ENCODE peak calls at places on chromosome 4, in eight cellular contexts. V is HAP-1; E is fibroblast of mammary gland; K is Caki2; O is cardiac fibroblast; D is endothelial cell; F is stimulated activated CD8-positive, alpha-beta memory T cell treated with anti-CD3 and anti-CD28 coated beads, Interleukin-7, amount 100 ng/mL, for 48 hours; X is LoVo. U is an unnamed sample.

GRCh38 chr4:23856630-23857029 is 33.2 kb downstream of the PPARGC1A start:
- DNase-seq in V (no peak), D (no peak), K (no peak), F (no peak), O (no peak), E (no peak), X (no peak), U (no peak)

GRCh38 chr4:128707864-128708263 is 101.6 kb upstream of the JADE1 start:
- DNase-seq in O (no peak), D (no peak), E (peak), V (no peak), F (no peak), K (no peak), X (no peak), U (no peak)

GRCh38 chr4:136562842-136563241 is 969.5 kb downstream of the PCDH18 start:
- DNase-seq in F (no peak), E (peak), K (no peak), V (no peak), X (no peak), O (peak), D (no peak), U (no peak)

GRCh38 chr4:161522031-161522430 is 641.8 kb downstream of the FSTL5 start:
- DNase-seq in K (no peak), O (no peak), V (no peak), X (no peak), F (no peak), E (no peak), D (no peak), U (no peak)

GRCh38 chr4:169238445-169238844 is 32.3 kb downstream of the SH3RF1 start:
- DNase-seq in F (no peak), O (peak), K (no peak), X (no peak), D (no peak), E (peak), V (no peak), U (no peak)

GRCh38 chr4:82381235-82381634 is 7.4 kb upstream of the HNRNPD start:
- DNase-seq in K (no peak), O (no peak), D (no peak), E (no peak), X (no peak), V (no peak), F (no peak), U (no peak)

GRCh38 chr4:181908168-181908567 is 335.0 kb upstream of the TENM3 start:
- DNase-seq in K (no peak), E (no peak), V (no peak), X (no peak), F (no peak), O (no peak), D (no peak), U (no peak)

GRCh38 chr4:141195095-141195707 is 25.5 kb upstream of the ZNF330 start:
- DNase-seq in F (no peak), O (no peak), X (no peak), K (no peak), V (no peak), D (no peak), E (no peak), U (no peak)

GRCh38 chr4:1540601-1541375 is 134.5 kb upstream of the NKX1-1 start:
- DNase-seq in V (no peak), O (peak), D (no peak), X (no peak), E (no peak), K (no peak), F (no peak), U (no peak)

GRCh38 chr4:98546910-98547544 is 111.4 kb downstream of the TSPAN5 start:
- DNase-seq in O (peak), E (peak), F (no peak), X (no peak), D (no peak), V (no peak), K (no peak), U (no peak)

GRCh38 chr4:25011135-25011866 is 19.4 kb downstream of the LGI2 start:
- DNase-seq in X (no peak), O (no peak), F (no peak), E (no peak), V (no peak), D (no peak), K (no peak), U (no peak)

GRCh38 chr4:161291222-161291621 is 872.6 kb downstream of the FSTL5 start:
- DNase-seq in X (no peak), F (no peak), V (no peak), E (no peak), D (no peak), K (no peak), O (no peak), U (no peak)

U was measured in activated naive CD4-positive, alpha-beta T cell treated with anti-CD3 and anti-CD28 coated beads, Interleukin-2, amount 50 U/mL, for 72 hours.